ENCODE peak calls at places on chromosome 3, in nine cellular contexts. X, U, C, S, W, R, B, H and L are unnamed samples.

GRCh38 chr3:151214459-151214858 is 11.4 kb upstream of the GPR171 start:
- DNase-seq in S (no peak), R (no peak), B (no peak), X (no peak), W (no peak), C (no peak), H (no peak), U (no peak), L (no peak)

GRCh38 chr3:158110658-158111018 is 749 bp downstream of the RSRC1 start:
- DNase-seq in H (no peak), B (no peak), W (no peak), S (no peak), X (no peak), C (no peak), R (no peak), U (no peak), L (no peak)

GRCh38 chr3:101849714-101850326 is 506 bp downstream of the NFKBIZ start:
- DNase-seq in B (no peak), X (no peak), H (peak), S (no peak), R (peak), C (peak), U (peak), W (no peak), L (no peak)

GRCh38 chr3:66297917-66298316 is 77.1 kb downstream of the SLC25A26 start:
- DNase-seq in C (no peak), U (no peak), R (no peak), B (no peak), X (no peak), W (no peak), H (no peak), S (no peak), L (no peak)

GRCh38 chr3:189212681-189213080 is 40.9 kb downstream of the TPRG1 start:
- DNase-seq in C (no peak), H (no peak), W (no peak), R (no peak), B (no peak), X (no peak), U (no peak), S (no peak), L (no peak)

GRCh38 chr3:191627064-191627463 is 166.1 kb downstream of the PYDC2 start:
- DNase-seq in W (no peak), S (peak), R (no peak), C (peak), B (no peak), U (no peak), H (no peak), X (no peak), L (no peak)

GRCh38 chr3:14162178-14162577 is 16.2 kb downstream of the XPC start:
- DNase-seq in S (no peak), X (no peak), W (no peak), H (no peak), U (no peak), B (no peak), R (no peak), C (no peak), L (no peak)

GRCh38 chr3:161050929-161051328 is 54.2 kb downstream of the B3GALNT1 start:
- DNase-seq in R (no peak), B (no peak), S (no peak), U (no peak), C (no peak), H (no peak), W (no peak), X (no peak), L (no peak)

GRCh38 chr3:75220932-75221331 is 443.2 kb upstream of the FRG2C start:
- DNase-seq in C (no peak), S (no peak), W (no peak), B (no peak), R (no peak), U (no peak), H (no peak), X (no peak), L (no peak)

GRCh38 chr3:13189639-13190375 is 116.6 kb upstream of the IQSEC1 start:
- DNase-seq in W (no peak), H (no peak), S (no peak), X (peak), C (no peak), B (no peak), R (no peak), U (no peak), L (no peak)

GRCh38 chr3:33962383-33962782 is 164.0 kb downstream of the PDCD6IP start:
- DNase-seq in U (no peak), X (no peak), H (no peak), W (peak), B (no peak), R (no peak), C (no peak), S (no peak), L (no peak)

GRCh38 chr3:49616491-49616941 is 57.6 kb upstream of the APEH start:
- DNase-seq in C (no peak), H (no peak), S (no peak), B (no peak), U (no peak), R (no peak), W (no peak), X (no peak), L (no peak)

GRCh38 chr3:183478501-183478900 is 50.1 kb upstream of the MCF2L2 start:
- DNase-seq in U (no peak), R (peak), C (no peak), B (no peak), X (no peak), W (no peak), H (no peak), S (no peak), L (peak)

GRCh38 chr3:40923130-40923529 is 276.2 kb upstream of the CTNNB1 start:
- DNase-seq in S (no peak), R (no peak), W (no peak), H (no peak), C (no peak), U (no peak), X (no peak), B (no peak), L (no peak)

GRCh38 chr3:50262778-50263177 is 6.2 kb upstream of the SEMA3B start:
- DNase-seq in S (no peak), U (no peak), C (no peak), W (no peak), R (no peak), X (no peak), H (no peak), B (no peak), L (no peak)

GRCh38 chr3:14261229-14261628 is 82.6 kb downstream of the LSM3 start:
- DNase-seq in X (peak), R (peak), W (peak), S (peak), H (peak), B (peak), U (no peak), C (peak), L (no peak)

GRCh38 chr3:20846081-20846480 is 660.1 kb upstream of the SGO1 start:
- DNase-seq in H (no peak), U (no peak), C (no peak), S (no peak), W (no peak), R (no peak), B (no peak), X (no peak), L (no peak)

GRCh38 chr3:166304509-166305063 is 467.4 kb upstream of the BCHE start:
- DNase-seq in W (no peak), B (no peak), X (no peak), R (no peak), C (no peak), S (no peak), U (no peak), H (no peak), L (no peak)

GRCh38 chr3:58049143-58049785 is 41.0 kb downstream of the FLNB start:
- DNase-seq in S (no peak), C (no peak), R (peak), H (no peak), W (peak), B (no peak), X (peak), U (peak), L (no peak)

GRCh38 chr3:36928220-36928619 is 16.6 kb downstream of the TRANK1 start:
- DNase-seq in X (no peak), U (no peak), R (no peak), S (no peak), C (no peak), H (no peak), W (no peak), B (no peak), L (no peak)

GRCh38 chr3:175732053-175732452 is 872.9 kb downstream of the NAALADL2 start:
- DNase-seq in B (no peak), C (no peak), R (no peak), X (no peak), W (no peak), S (no peak), U (no peak), H (no peak), L (no peak)

GRCh38 chr3:152376351-152377183 is 107.8 kb downstream of the MBNL1 start:
- DNase-seq in C (no peak), R (no peak), B (peak), S (no peak), H (no peak), X (no peak), U (no peak), W (peak), L (no peak)

GRCh38 chr3:115146032-115146417 is 1.1 kb downstream of the ZBTB20 start:
- DNase-seq in B (peak), X (no peak), C (no peak), S (peak), W (peak), H (peak), R (peak), U (no peak), L (no peak)

GRCh38 chr3:139839034-139839433 is 96.0 kb upstream of the CLSTN2 start:
- DNase-seq in U (no peak), W (no peak), C (no peak), X (no peak), B (no peak), S (no peak), R (no peak), H (no peak), L (no peak)

GRCh38 chr3:23915537-23916108 is 1.2 kb downstream of the NKIRAS1 start:
- DNase-seq in H (no peak), B (no peak), S (no peak), R (no peak), U (no peak), X (no peak), W (no peak), C (no peak), L (no peak)

GRCh38 chr3:50154476-50154839 is 666 bp upstream of the SEMA3F start:
- DNase-seq in X (no peak), C (no peak), H (no peak), S (peak), B (no peak), R (no peak), U (no peak), W (no peak), L (no peak)

GRCh38 chr3:47385007-47385406 is 4.2 kb downstream of the PTPN23 start:
- DNase-seq in W (no peak), S (no peak), X (no peak), U (no peak), R (no peak), H (no peak), B (no peak), C (no peak), L (no peak)

GRCh38 chr3:127212711-127213110 is 19.8 kb downstream of the PRR23E start:
- DNase-seq in X (no peak), W (no peak), C (no peak), R (no peak), H (no peak), U (no peak), B (no peak), S (no peak), L (no peak)

GRCh38 chr3:192570315-192570714 is 157.0 kb downstream of the FGF12 start:
- DNase-seq in H (no peak), W (no peak), B (no peak), X (no peak), R (no peak), U (no peak), S (no peak), C (no peak), L (no peak)